ENCODE peak calls at places on chromosome 7, in eight cellular contexts. K, Q, F, E, I, C, R and J are unnamed samples.

GRCh38 chr7:44348851-44349781 is 23.7 kb upstream of the CAMK2B start:
- DNase-seq in K (no peak), Q (no peak), F (no peak), E (no peak), I (no peak), C (no peak), R (no peak), J (no peak)

GRCh38 chr7:128860158-128861073 is 2.2 kb upstream of the ATP6V1F start:
- DNase-seq in K (peak), Q (no peak), F (no peak), E (peak), I (peak), C (no peak), R (no peak), J (no peak)

GRCh38 chr7:27487509-27487908 is 175.2 kb downstream of the HIBADH start:
- DNase-seq in K (no peak), Q (no peak), F (no peak), E (no peak), I (no peak), C (no peak), R (no peak), J (no peak)

GRCh38 chr7:69820479-69821192 is 222.4 kb downstream of the AUTS2 start:
- DNase-seq in K (no peak), Q (no peak), F (no peak), E (no peak), I (no peak), C (no peak), R (no peak), J (no peak)

GRCh38 chr7:142685877-142686508 is 63.3 kb upstream of the PRSS1 start:
- DNase-seq in K (no peak), Q (peak), F (no peak), E (no peak), I (no peak), C (no peak), R (no peak), J (no peak)

GRCh38 chr7:51901489-51901840 is 584.9 kb upstream of the COBL start:
- DNase-seq in K (no peak), Q (no peak), F (no peak), E (no peak), I (no peak), C (no peak), R (no peak), J (no peak)

GRCh38 chr7:1844336-1844955 is 174.4 kb downstream of the ELFN1 start:
- DNase-seq in K (no peak), Q (no peak), F (no peak), E (no peak), I (no peak), C (no peak), R (no peak), J (no peak)

GRCh38 chr7:157652161-157652953 is 315.6 kb downstream of the DNAJB6 start:
- DNase-seq in K (no peak), Q (no peak), F (no peak), E (no peak), I (no peak), C (no peak), R (no peak), J (no peak)

GRCh38 chr7:131027287-131027773 is 293.3 kb upstream of the KLF14 start:
- DNase-seq in K (peak), Q (peak), F (peak), E (no peak), I (peak), C (no peak), R (no peak), J (no peak)

GRCh38 chr7:17659126-17659525 is 281.2 kb downstream of the SNX13 start:
- DNase-seq in K (no peak), Q (no peak), F (no peak), E (no peak), I (no peak), C (no peak), R (no peak), J (no peak)

GRCh38 chr7:48084727-48085432 is 4.2 kb upstream of the UPP1 start:
- DNase-seq in K (peak), Q (peak), F (peak), E (peak), I (peak), C (peak), R (peak), J (peak)

GRCh38 chr7:117020605-117021002 is 67.3 kb downstream of the ST7 start:
- DNase-seq in K (no peak), Q (no peak), F (no peak), E (no peak), I (no peak), C (no peak), R (no peak), J (no peak)

GRCh38 chr7:80511964-80512363 is at the start of gene GNAT3:
- DNase-seq in K (no peak), Q (no peak), F (no peak), E (no peak), I (no peak), C (no peak), R (no peak), J (no peak)

GRCh38 chr7:148262721-148263229 is 327.8 kb upstream of the C7orf33 start:
- DNase-seq in K (peak), Q (peak), F (peak), E (peak), I (peak), C (peak), R (no peak), J (peak)

GRCh38 chr7:46071076-46071475 is 150.0 kb upstream of the IGFBP3 start:
- DNase-seq in K (no peak), Q (no peak), F (no peak), E (no peak), I (no peak), C (no peak), R (no peak), J (no peak)

GRCh38 chr7:157017149-157017548 is 6.7 kb upstream of the MNX1 start:
- DNase-seq in K (no peak), Q (no peak), F (no peak), E (no peak), I (no peak), C (no peak), R (no peak), J (no peak)